ENCODE peak calls at places on chromosomes 6 and 20, in seven cellular contexts. B is fibroblast of the aortic adventitia, O is osteocyte, S is heart right ventricle, L is thyroid gland, W is foreskin fibroblast, A is cardiac muscle cell. E is an unnamed sample.

GRCh38 chr20:5297280-5298004 is 19.3 kb downstream of the PROKR2 start:
- DNase-seq in B (peak), O (no peak), S (no peak), L (no peak), W (no peak), A (peak), E (no peak)

GRCh38 chr20:1870792-1871550 is 24.2 kb upstream of the SIRPA start:
- DNase-seq in B (peak), O (no peak), S (no peak), L (no peak), W (no peak), A (no peak), E (no peak)

GRCh38 chr6:7157752-7158616 is 50.2 kb downstream of the RREB1 start:
- DNase-seq in B (peak), O (peak), S (no peak), L (peak), W (peak), A (no peak), E (no peak)

GRCh38 chr6:68008445-68008844 is 626.6 kb upstream of the ADGRB3 start:
- DNase-seq in B (peak), O (no peak), S (no peak), L (no peak), W (peak), A (peak), E (no peak)

GRCh38 chr6:142112451-142113061 is 20.2 kb upstream of the GJE1 start:
- DNase-seq in B (peak), O (peak), S (peak), L (peak), W (peak), A (peak), E (peak)

GRCh38 chr6:105428342-105428957 is 25.6 kb upstream of the PREP start:
- DNase-seq in B (peak), O (no peak), S (no peak), L (peak), W (peak), A (peak), E (no peak)

GRCh38 chr20:44496976-44497375 is 21.3 kb downstream of the TTPAL start:
- DNase-seq in B (peak), O (no peak), S (no peak), L (no peak), W (peak), A (no peak), E (no peak)

GRCh38 chr20:59308493-59309201 is 8.2 kb downstream of the EDN3 start:
- DNase-seq in B (no peak), O (no peak), S (no peak), L (no peak), W (no peak), A (no peak), E (no peak)

GRCh38 chr20:6074145-6074561 is 20.3 kb upstream of the LRRN4 start:
- DNase-seq in B (no peak), O (no peak), S (no peak), L (no peak), W (no peak), A (no peak), E (no peak)

GRCh38 chr20:63033635-63034510 is 27.1 kb upstream of the BHLHE23 start:
- DNase-seq in B (no peak), O (no peak), S (peak), L (no peak), W (no peak), A (no peak), E (no peak)

GRCh38 chr6:150586850-150587359 is 12.8 kb upstream of the PLEKHG1 start:
- DNase-seq in B (no peak), O (no peak), S (no peak), L (no peak), W (no peak), A (no peak), E (no peak)

GRCh38 chr20:9829835-9830234 is 9.0 kb downstream of the PAK5 start:
- DNase-seq in B (no peak), O (no peak), S (no peak), L (no peak), W (no peak), A (no peak), E (no peak)

GRCh38 chr6:93962566-93962965 is 543.2 kb upstream of the EPHA7 start:
- DNase-seq in B (no peak), O (no peak), S (no peak), L (no peak), W (peak), A (no peak), E (no peak)

GRCh38 chr6:165605901-165606739 is 56.9 kb downstream of the PDE10A start:
- DNase-seq in B (no peak), O (no peak), S (no peak), L (no peak), W (no peak), A (no peak), E (no peak)

GRCh38 chr6:111727798-111728197 is 122.1 kb upstream of the TRAF3IP2 start:
- DNase-seq in B (no peak), O (no peak), S (no peak), L (no peak), W (peak), A (peak), E (no peak)

DNA sequence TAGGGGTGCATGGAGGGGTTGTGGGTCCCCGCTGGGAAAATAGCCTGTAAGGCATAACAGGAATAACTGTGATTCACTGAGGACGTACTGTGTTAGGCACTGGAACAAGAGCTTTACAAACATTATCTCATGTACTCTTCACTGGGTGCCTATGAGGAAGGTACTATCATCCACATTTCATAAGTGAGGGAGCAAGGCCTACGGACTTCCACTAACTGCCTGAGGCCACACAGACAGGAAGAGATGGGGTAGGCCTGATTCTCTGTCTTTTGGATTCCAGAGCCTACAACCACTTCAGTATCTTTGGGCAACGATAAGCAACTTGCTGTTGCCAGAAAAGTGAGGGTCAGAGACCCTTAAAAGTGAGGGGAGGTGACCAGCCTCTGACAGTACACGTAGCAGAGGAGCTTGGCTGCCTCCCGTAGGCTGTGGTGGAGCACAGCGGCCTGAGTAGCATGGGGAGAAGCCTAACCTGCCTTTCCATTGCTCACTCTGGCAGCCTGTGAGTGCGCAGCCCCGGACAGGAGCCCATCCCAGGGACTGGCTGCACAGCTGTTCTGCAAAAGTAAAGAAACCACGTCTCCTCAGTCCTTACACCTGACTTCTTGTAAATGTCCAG is 30.4 kb downstream of the PSMB1 start:
- DNase-seq in B (peak), O (no peak), S (no peak), L (no peak), W (peak), A (peak), E (no peak)
- TF ChIP-seq CTCF in B (no peak), O (peak), S (no peak), L (no peak), W (peak), A (peak), E (peak)

DNA sequence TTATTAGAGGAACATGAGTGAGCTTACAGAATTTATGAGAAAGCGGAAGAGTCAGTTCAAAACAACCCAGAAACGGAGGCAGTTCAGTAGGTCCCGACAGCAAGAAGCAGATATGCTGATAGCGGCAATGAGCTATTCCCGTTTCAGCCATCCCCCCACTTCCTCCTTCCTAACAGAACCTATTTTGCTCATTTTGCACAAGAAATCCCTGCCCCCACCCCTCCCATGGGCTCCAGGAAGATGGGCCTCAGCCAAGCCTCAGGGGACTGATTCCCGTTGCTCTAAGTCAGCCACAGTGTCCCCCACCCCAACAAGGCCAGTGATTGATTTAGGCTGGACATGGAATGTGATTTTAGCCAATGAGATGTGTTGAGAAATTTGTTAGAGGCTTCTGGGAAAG is 157.5 kb downstream of the CEBPB start:
- DNase-seq in B (no peak), O (no peak), S (no peak), L (no peak), W (no peak), A (peak), E (no peak)
- TF ChIP-seq CTCF in B (no peak), O (no peak), S (no peak), L (no peak), W (no peak), A (no peak), E (no peak)

GRCh38 chr6:15272562-15272961 is 26.7 kb downstream of the JARID2 start:
- DNase-seq in B (no peak), O (no peak), S (no peak), L (no peak), W (no peak), A (no peak), E (no peak)
- TF ChIP-seq CTCF in B (no peak), O (no peak), S (no peak), L (no peak), W (no peak), A (no peak), E (no peak)

GRCh38 chr6:77124604-77125003 is 338.7 kb downstream of the HTR1B start:
- DNase-seq in B (no peak), O (no peak), S (no peak), L (no peak), W (peak), A (peak), E (no peak)
- TF ChIP-seq CTCF in B (no peak), O (no peak), S (no peak), L (no peak), W (peak), A (peak), E (no peak)

GRCh38 chr6:95280690-95281273 is 296.6 kb upstream of the MANEA start:
- DNase-seq in B (peak), O (no peak), S (no peak), L (no peak), W (peak), A (peak), E (no peak)
- TF ChIP-seq CTCF in B (no peak), O (peak), S (no peak), L (no peak), W (no peak), A (peak), E (no peak)

GRCh38 chr6:130870179-130870881 is 43.1 kb downstream of the SMLR1 start:
- DNase-seq in B (no peak), O (no peak), S (no peak), L (no peak), W (no peak), A (no peak), E (no peak)

GRCh38 chr6:130869681-130870080 is 42.5 kb downstream of the SMLR1 start:
- DNase-seq in B (no peak), O (no peak), S (no peak), L (no peak), W (no peak), A (no peak), E (no peak)

GRCh38 chr6:130872250-130873095 is 45.3 kb downstream of the SMLR1 start:
- DNase-seq in B (peak), O (no peak), S (peak), L (peak), W (peak), A (peak), E (peak)
- TF ChIP-seq CTCF in B (peak), O (peak), S (peak), L (peak), W (peak), A (peak), E (peak)

GRCh38 chr20:55353206-55353605 is 652.1 kb downstream of the CBLN4 start:
- DNase-seq in B (no peak), O (no peak), S (no peak), L (no peak), W (no peak), A (no peak), E (no peak)
- TF ChIP-seq CTCF in B (no peak), O (no peak), S (no peak), L (no peak), W (no peak), A (no peak), E (no peak)

E was measured in AG09319.